ENCODE peak calls at places on chromosomes 7 and 10, in seven cellular contexts. Z, U, J, G, H, D and Q are unnamed samples.

GRCh38 chr7:145978769-145979168 is 137.8 kb upstream of the CNTNAP2 start:
- DNase-seq in Z (no peak), U (no peak), J (no peak), G (no peak), H (no peak), D (no peak), Q (no peak)

GRCh38 chr7:77331938-77332695 is 84.0 kb downstream of the GSAP start:
- DNase-seq in Z (peak), U (peak), J (peak), G (peak), H (no peak), D (peak), Q (peak)

GRCh38 chr7:157861551-157861950 is 524.7 kb downstream of the DNAJB6 start:
- DNase-seq in Z (no peak), U (no peak), J (no peak), G (no peak), H (no peak), D (no peak), Q (no peak)

GRCh38 chr7:52592698-52593097 is 442.7 kb upstream of the POM121L12 start:
- DNase-seq in Z (no peak), U (no peak), J (no peak), G (no peak), H (no peak), D (no peak), Q (no peak)

GRCh38 chr7:4851459-4852422 is 10.1 kb downstream of the PAPOLB start:
- DNase-seq in Z (no peak), U (peak), J (no peak), G (no peak), H (no peak), D (no peak), Q (no peak)

GRCh38 chr7:38704041-38704547 is 72.9 kb upstream of the AMPH start:
- DNase-seq in Z (no peak), U (peak), J (no peak), G (no peak), H (no peak), D (no peak), Q (no peak)

GRCh38 chr7:69162931-69163330 is 435.3 kb upstream of the AUTS2 start:
- DNase-seq in Z (no peak), U (no peak), J (no peak), G (no peak), H (no peak), D (no peak), Q (no peak)

GRCh38 chr7:105589221-105590077 is 8.2 kb upstream of the EFCAB10 start:
- DNase-seq in Z (peak), U (peak), J (no peak), G (peak), H (no peak), D (peak), Q (no peak)

GRCh38 chr10:11610855-11611247 is 599 bp downstream of the USP6NL start:
- DNase-seq in Z (peak), U (peak), J (peak), G (no peak), H (no peak), D (peak), Q (no peak)

GRCh38 chr10:113322843-113323242 is 230.0 kb upstream of the HABP2 start:
- DNase-seq in Z (no peak), U (no peak), J (no peak), G (no peak), H (no peak), D (no peak), Q (no peak)

GRCh38 chr7:19060870-19061269 is 56.6 kb downstream of the TWIST1 start:
- DNase-seq in Z (no peak), U (peak), J (no peak), G (no peak), H (no peak), D (no peak), Q (no peak)

GRCh38 chr7:7321681-7322080 is 139.3 kb downstream of the C1GALT1 start:
- DNase-seq in Z (peak), U (peak), J (no peak), G (no peak), H (no peak), D (no peak), Q (no peak)

GRCh38 chr7:28409716-28410627 is 2.3 kb upstream of the CREB5 start:
- DNase-seq in Z (peak), U (peak), J (peak), G (peak), H (peak), D (no peak), Q (no peak)

GRCh38 chr7:139745330-139746143 is 32.3 kb downstream of the HIPK2 start:
- DNase-seq in Z (no peak), U (peak), J (peak), G (no peak), H (no peak), D (no peak), Q (no peak)

GRCh38 chr10:127527891-127528290 is 21.2 kb upstream of the NPS start:
- DNase-seq in Z (no peak), U (no peak), J (peak), G (no peak), H (no peak), D (no peak), Q (no peak)

GRCh38 chr7:112362796-112363195 is 87.5 kb upstream of the IFRD1 start:
- DNase-seq in Z (no peak), U (no peak), J (no peak), G (no peak), H (no peak), D (peak), Q (no peak)

GRCh38 chr10:86538547-86538946 is 17.0 kb upstream of the WAPL start:
- DNase-seq in Z (no peak), U (no peak), J (no peak), G (no peak), H (no peak), D (no peak), Q (no peak)

GRCh38 chr7:137772748-137773147 is 74.0 kb downstream of the DGKI start:
- DNase-seq in Z (no peak), U (peak), J (no peak), G (peak), H (no peak), D (no peak), Q (no peak)

GRCh38 chr7:157472311-157473050 is 135.7 kb downstream of the DNAJB6 start:
- DNase-seq in Z (no peak), U (peak), J (no peak), G (no peak), H (no peak), D (no peak), Q (no peak)

GRCh38 chr7:1919539-1920265 is 249.6 kb downstream of the ELFN1 start:
- DNase-seq in Z (no peak), U (no peak), J (peak), G (no peak), H (no peak), D (no peak), Q (no peak)

GRCh38 chr7:57819491-57819981 is 369.6 kb downstream of the ZNF716 start:
- DNase-seq in Z (no peak), U (no peak), J (no peak), G (no peak), H (no peak), D (no peak), Q (no peak)

GRCh38 chr10:124217906-124218769 is 124.7 kb upstream of the CHST15 start:
- DNase-seq in Z (no peak), U (no peak), J (no peak), G (no peak), H (no peak), D (no peak), Q (no peak)

GRCh38 chr7:77482015-77482414 is 55.1 kb upstream of the PTPN12 start:
- DNase-seq in Z (peak), U (peak), J (no peak), G (no peak), H (no peak), D (peak), Q (no peak)

GRCh38 chr10:69087600-69088470 is at the start of gene SRGN:
- DNase-seq in Z (no peak), U (peak), J (no peak), G (peak), H (no peak), D (peak), Q (peak)

GRCh38 chr10:51800725-51801455 is 101.5 kb upstream of the CSTF2T start:
- DNase-seq in Z (no peak), U (peak), J (no peak), G (no peak), H (no peak), D (no peak), Q (no peak)

GRCh38 chr10:48907730-48908129 is 31.9 kb downstream of the LRRC18 start:
- DNase-seq in Z (no peak), U (no peak), J (no peak), G (no peak), H (peak), D (no peak), Q (no peak)
- TF ChIP-seq CTCF in Z (no peak), U (no peak), J (no peak), G (no peak), H (no peak), D (no peak), Q (no peak)

GRCh38 chr7:86598311-86598710 is 45.4 kb upstream of the GRM3 start:
- DNase-seq in Z (peak), U (no peak), J (no peak), G (no peak), H (no peak), D (no peak), Q (no peak)
- TF ChIP-seq CTCF in Z (no peak), U (no peak), J (peak), G (no peak), H (peak), D (no peak), Q (no peak)

GRCh38 chr10:30434273-30435067 is 486 bp downstream of the MAP3K8 start:
- DNase-seq in Z (peak), U (peak), J (peak), G (peak), H (peak), D (peak), Q (peak)
- TF ChIP-seq CTCF in Z (no peak), U (no peak), J (no peak), G (no peak), H (no peak), D (no peak), Q (no peak)

GRCh38 chr10:132444877-132445351 is 47.9 kb downstream of the PWWP2B start:
- DNase-seq in Z (no peak), U (no peak), J (no peak), G (no peak), H (no peak), D (no peak), Q (no peak)

GRCh38 chr10:132441818-132442217 is 44.8 kb downstream of the PWWP2B start:
- DNase-seq in Z (no peak), U (no peak), J (no peak), G (no peak), H (no peak), D (no peak), Q (no peak)

GRCh38 chr10:132442636-132443035 is 45.6 kb downstream of the PWWP2B start:
- DNase-seq in Z (no peak), U (no peak), J (no peak), G (no peak), H (no peak), D (no peak), Q (no peak)

GRCh38 chr10:132443998-132444876 is 47.2 kb downstream of the PWWP2B start:
- DNase-seq in Z (no peak), U (no peak), J (no peak), G (no peak), H (no peak), D (no peak), Q (no peak)

GRCh38 chr10:132443605-132443997 is 46.6 kb downstream of the PWWP2B start:
- DNase-seq in Z (no peak), U (peak), J (no peak), G (no peak), H (no peak), D (no peak), Q (no peak)
- TF ChIP-seq CTCF in Z (no peak), U (peak), J (peak), G (peak), H (peak), D (peak), Q (no peak)

GRCh38 chr10:79070091-79070610 is 1.4 kb downstream of the ZMIZ1 start:
- DNase-seq in Z (peak), U (no peak), J (peak), G (no peak), H (no peak), D (no peak), Q (no peak)

GRCh38 chr10:79069325-79070090 is 742 bp downstream of the ZMIZ1 start:
- DNase-seq in Z (peak), U (peak), J (peak), G (peak), H (no peak), D (no peak), Q (no peak)

GRCh38 chr10:79067241-79068202 is 1.2 kb upstream of the ZMIZ1 start:
- DNase-seq in Z (peak), U (peak), J (peak), G (peak), H (peak), D (peak), Q (peak)

GRCh38 chr10:79068203-79068561 is 584 bp upstream of the ZMIZ1 start:
- DNase-seq in Z (peak), U (no peak), J (no peak), G (peak), H (no peak), D (no peak), Q (no peak)

GRCh38 chr10:79068562-79069324 is at the start of gene ZMIZ1:
- DNase-seq in Z (peak), U (peak), J (peak), G (peak), H (peak), D (peak), Q (peak)
- TF ChIP-seq CTCF in Z (peak), U (no peak), J (no peak), G (peak), H (peak), D (no peak), Q (no peak)

DNA sequence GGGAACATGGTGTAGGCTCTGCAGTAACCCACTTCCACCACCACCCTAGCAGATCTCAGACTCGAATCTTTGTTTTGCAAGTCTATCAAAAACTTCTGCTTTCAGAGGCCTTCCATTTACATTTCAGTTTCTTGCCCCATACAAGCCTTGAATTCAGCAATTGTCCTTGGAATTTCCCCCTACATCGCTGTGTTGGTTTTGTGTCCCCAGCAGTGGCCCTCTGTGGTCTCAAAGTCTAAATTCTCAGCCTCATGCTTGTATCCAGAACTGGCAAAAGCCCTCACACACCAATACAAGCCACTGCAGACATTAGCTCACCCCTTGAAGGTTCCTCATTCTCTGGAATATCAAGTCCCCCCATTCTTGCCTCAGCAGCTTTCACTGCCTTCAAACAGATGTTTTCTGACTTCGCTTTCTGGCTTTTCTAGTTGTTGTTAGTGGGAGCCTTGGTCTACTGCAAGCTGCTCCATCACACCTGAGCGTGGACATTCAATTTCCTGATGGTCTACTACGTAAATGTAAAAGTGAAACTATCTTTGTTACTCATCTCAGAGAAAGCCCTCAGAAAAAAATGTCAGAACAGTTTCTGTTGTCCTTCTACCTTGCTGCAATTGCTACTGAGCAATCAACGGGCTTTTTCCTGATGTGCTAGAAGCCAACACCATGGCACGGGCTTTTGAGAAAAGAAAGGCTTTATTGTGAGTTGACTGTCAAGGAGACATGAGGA is 1.8 kb upstream of the NUB1 start:
- DNase-seq in Z (no peak), U (no peak), J (no peak), G (no peak), H (no peak), D (no peak), Q (no peak)
- TF ChIP-seq CTCF in Z (no peak), U (no peak), J (no peak), G (no peak), H (no peak), D (no peak), Q (no peak)

GRCh38 chr7:134062460-134062859 is 64.7 kb upstream of the LRGUK start:
- DNase-seq in Z (no peak), U (no peak), J (no peak), G (no peak), H (no peak), D (no peak), Q (no peak)

GRCh38 chr7:134058521-134058920 is 68.6 kb upstream of the LRGUK start:
- DNase-seq in Z (no peak), U (no peak), J (no peak), G (no peak), H (no peak), D (no peak), Q (no peak)

GRCh38 chr7:134058980-134059379 is 68.2 kb upstream of the LRGUK start:
- DNase-seq in Z (no peak), U (no peak), J (no peak), G (no peak), H (no peak), D (no peak), Q (no peak)

GRCh38 chr7:134056816-134057215 is 70.3 kb upstream of the LRGUK start:
- DNase-seq in Z (no peak), U (no peak), J (no peak), G (no peak), H (no peak), D (no peak), Q (no peak)

DNA sequence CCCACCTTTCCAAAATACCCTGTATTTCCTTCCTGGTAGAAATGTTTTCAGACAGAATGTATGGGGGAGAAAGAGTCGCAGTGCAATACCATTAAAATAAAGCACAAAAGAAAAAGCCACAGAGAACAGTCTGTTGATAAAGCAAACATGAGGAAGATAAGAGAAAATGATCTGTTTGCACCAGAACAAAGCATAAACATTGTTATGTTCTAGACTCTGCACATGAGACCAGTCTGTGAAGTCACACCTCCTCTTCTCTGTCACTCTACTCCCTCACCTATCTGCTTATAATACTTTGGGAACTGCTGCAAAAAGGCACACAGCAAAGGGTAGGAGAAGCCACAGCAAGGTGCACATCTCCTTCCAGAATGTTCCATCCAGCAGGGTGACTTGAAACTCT is 67.2 kb upstream of the LRGUK start:
- DNase-seq in Z (no peak), U (no peak), J (no peak), G (no peak), H (no peak), D (no peak), Q (no peak)
- TF ChIP-seq CTCF in Z (no peak), U (no peak), J (no peak), G (no peak), H (no peak), D (no peak), Q (no peak)

DNA sequence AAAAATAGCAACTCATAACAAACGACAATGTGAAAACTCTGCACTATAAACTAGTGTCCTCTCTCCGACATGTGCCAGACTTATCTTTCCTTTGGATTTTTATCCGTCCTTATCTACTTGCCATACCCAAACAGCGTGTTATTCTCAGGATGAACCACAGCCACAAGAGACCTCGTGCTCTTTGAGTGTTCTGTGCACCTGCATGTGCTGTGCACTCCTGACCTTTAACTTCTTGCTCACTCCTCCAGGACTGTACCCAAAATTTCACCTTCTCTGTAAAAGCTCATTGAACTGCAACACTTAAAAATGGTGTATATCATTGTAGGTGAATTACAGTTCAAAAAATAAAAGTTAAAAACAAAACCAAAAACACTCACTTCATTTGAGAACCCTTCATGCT is 58.0 kb upstream of the SLC35G1 start:
- DNase-seq in Z (no peak), U (no peak), J (no peak), G (no peak), H (no peak), D (no peak), Q (no peak)
- TF ChIP-seq CTCF in Z (no peak), U (no peak), J (no peak), G (no peak), H (no peak), D (no peak), Q (no peak)